ENCODE peak calls at places on chromosomes 2 and 18, in ten cellular contexts. O, E, K, Z, W, I, D, T, J and P are unnamed samples.

GRCh38 chr18:75211721-75212625 is 1.4 kb downstream of the TSHZ1 start:
- DNase-seq in O (no peak), E (peak), K (peak), Z (peak), W (peak), I (peak), D (peak), T (no peak), J (no peak), P (no peak)

GRCh38 chr2:96800762-96801463 is 15.2 kb upstream of the CNNM3 start:
- DNase-seq in O (no peak), E (peak), K (peak), Z (peak), W (peak), I (peak), D (peak), T (no peak), J (peak), P (peak)

GRCh38 chr2:162840598-162841246 is 2.2 kb upstream of the KCNH7 start:
- DNase-seq in O (no peak), E (peak), K (peak), Z (peak), W (no peak), I (peak), D (no peak), T (no peak), J (peak), P (peak)

GRCh38 chr2:233270366-233270765 is 18.9 kb downstream of the ATG16L1 start:
- DNase-seq in O (no peak), E (no peak), K (no peak), Z (no peak), W (peak), I (no peak), D (no peak), T (no peak), J (no peak), P (no peak)

GRCh38 chr2:84071050-84071449 is 388.0 kb downstream of the SUCLG1 start:
- DNase-seq in O (no peak), E (no peak), K (no peak), Z (no peak), W (no peak), I (no peak), D (no peak), T (no peak), J (no peak), P (no peak)

GRCh38 chr2:144277622-144278354 is 242.1 kb downstream of the ZEB2 start:
- DNase-seq in O (no peak), E (no peak), K (no peak), Z (no peak), W (no peak), I (no peak), D (no peak), T (no peak), J (no peak), P (no peak)

GRCh38 chr18:48126240-48126639 is 195.8 kb upstream of the SMAD2 start:
- DNase-seq in O (no peak), E (no peak), K (no peak), Z (no peak), W (no peak), I (no peak), D (no peak), T (no peak), J (no peak), P (no peak)

GRCh38 chr2:198374375-198375072 is 570.1 kb downstream of the PLCL1 start:
- DNase-seq in O (no peak), E (peak), K (peak), Z (peak), W (no peak), I (peak), D (no peak), T (peak), J (peak), P (peak)

GRCh38 chr2:62505109-62505508 is 886 bp downstream of the TMEM17 start:
- DNase-seq in O (no peak), E (no peak), K (peak), Z (peak), W (no peak), I (no peak), D (no peak), T (no peak), J (no peak), P (no peak)

GRCh38 chr2:84924173-84925106 is 19.0 kb downstream of the TMSB10 start:
- DNase-seq in O (no peak), E (peak), K (peak), Z (peak), W (no peak), I (peak), D (peak), T (no peak), J (peak), P (no peak)

GRCh38 chr2:49289711-49290110 is 135.4 kb upstream of the FSHR start:
- DNase-seq in O (no peak), E (no peak), K (no peak), Z (no peak), W (no peak), I (no peak), D (no peak), T (no peak), J (no peak), P (no peak)

GRCh38 chr2:196331143-196331542 is 159.8 kb upstream of the STK17B start:
- DNase-seq in O (no peak), E (peak), K (peak), Z (peak), W (no peak), I (peak), D (no peak), T (no peak), J (no peak), P (peak)

GRCh38 chr2:203811491-203812221 is 55.9 kb upstream of the CTLA4 start:
- DNase-seq in O (peak), E (peak), K (peak), Z (peak), W (peak), I (peak), D (peak), T (peak), J (no peak), P (peak)

GRCh38 chr2:27029051-27029450 is 3.7 kb upstream of the TMEM214 start:
- DNase-seq in O (no peak), E (no peak), K (no peak), Z (no peak), W (no peak), I (no peak), D (peak), T (no peak), J (no peak), P (no peak)

GRCh38 chr18:10329116-10329515 is 125.3 kb upstream of the APCDD1 start:
- DNase-seq in O (no peak), E (peak), K (peak), Z (no peak), W (no peak), I (no peak), D (no peak), T (no peak), J (no peak), P (peak)

GRCh38 chr2:10764101-10764785 is 42.8 kb downstream of the ATP6V1C2 start:
- DNase-seq in O (no peak), E (no peak), K (no peak), Z (no peak), W (no peak), I (no peak), D (peak), T (no peak), J (no peak), P (no peak)

GRCh38 chr2:172285010-172285621 is 142.3 kb upstream of the ITGA6 start:
- DNase-seq in O (no peak), E (peak), K (peak), Z (no peak), W (no peak), I (no peak), D (no peak), T (peak), J (no peak), P (peak)

GRCh38 chr2:208252766-208253492 is 1.9 kb downstream of the IDH1 start:
- DNase-seq in O (no peak), E (peak), K (no peak), Z (peak), W (no peak), I (no peak), D (no peak), T (no peak), J (no peak), P (no peak)

GRCh38 chr18:902179-902718 is 2.4 kb upstream of the ADCYAP1 start:
- DNase-seq in O (no peak), E (peak), K (peak), Z (no peak), W (no peak), I (no peak), D (no peak), T (no peak), J (no peak), P (no peak)

GRCh38 chr2:157246212-157247067 is 11.1 kb upstream of the GALNT5 start:
- DNase-seq in O (no peak), E (peak), K (peak), Z (peak), W (no peak), I (no peak), D (no peak), T (peak), J (peak), P (peak)

GRCh38 chr2:23385351-23385747 is 370 bp downstream of the KLHL29 start:
- DNase-seq in O (no peak), E (peak), K (peak), Z (peak), W (no peak), I (peak), D (peak), T (no peak), J (no peak), P (no peak)

GRCh38 chr18:8375269-8375668 is 234.0 kb upstream of the RAB12 start:
- DNase-seq in O (no peak), E (no peak), K (no peak), Z (no peak), W (no peak), I (no peak), D (no peak), T (no peak), J (no peak), P (no peak)

GRCh38 chr2:113851640-113852039 is 38.2 kb upstream of the ACTR3 start:
- DNase-seq in O (no peak), E (peak), K (peak), Z (no peak), W (no peak), I (no peak), D (no peak), T (no peak), J (no peak), P (no peak)

GRCh38 chr2:226799976-226800940 is 638 bp upstream of the IRS1 start:
- DNase-seq in O (no peak), E (peak), K (peak), Z (peak), W (no peak), I (peak), D (peak), T (no peak), J (no peak), P (no peak)

DNA sequence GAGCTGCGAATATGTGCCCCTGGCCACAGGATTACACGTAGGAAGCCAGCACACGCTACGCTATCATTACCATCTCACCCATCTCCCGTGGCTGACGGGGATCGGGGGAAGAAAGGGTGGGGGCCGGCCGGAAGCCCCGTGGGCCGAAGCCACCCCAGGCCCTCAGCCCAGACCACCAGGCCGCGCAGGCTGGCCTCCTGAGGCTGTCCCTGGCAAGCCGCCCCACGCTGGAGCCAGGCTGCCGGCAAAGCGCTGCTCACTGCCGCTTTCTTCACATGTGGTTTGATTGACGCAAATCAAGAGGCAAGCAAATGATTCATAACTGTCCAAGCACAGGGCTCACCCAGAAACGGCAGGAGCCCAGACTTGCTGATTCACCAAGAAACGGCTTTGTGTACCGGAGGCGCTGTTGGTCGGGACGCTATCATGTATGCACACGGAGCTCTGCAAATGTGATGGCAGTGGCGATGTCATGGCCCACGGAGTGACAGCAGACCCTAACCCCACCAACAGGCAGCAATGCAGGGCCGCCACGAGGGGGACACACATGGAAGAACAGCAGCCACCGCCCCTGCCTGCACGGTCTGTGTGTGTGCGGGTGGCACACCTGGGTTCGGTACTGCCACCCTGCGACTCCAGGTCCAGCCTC is 125.7 kb downstream of the HDAC4 start:
- DNase-seq in O (peak), E (peak), K (peak), Z (peak), W (peak), I (peak), D (peak), T (peak), J (no peak), P (peak)
- H3K4me3 ChIP-seq in O (peak), E (peak), K (peak), Z (peak), W (peak), I (peak), D (peak), T (peak), J (no peak), P (no peak)

GRCh38 chr2:38074047-38074774 is 1.7 kb downstream of the CYP1B1 start:
- DNase-seq in O (no peak), E (peak), K (peak), Z (peak), W (no peak), I (no peak), D (no peak), T (no peak), J (no peak), P (no peak)

GRCh38 chr2:38073211-38074005 is 2.5 kb downstream of the CYP1B1 start:
- DNase-seq in O (no peak), E (peak), K (no peak), Z (peak), W (no peak), I (no peak), D (no peak), T (no peak), J (no peak), P (no peak)

GRCh38 chr2:38076250-38076709 is 329 bp upstream of the CYP1B1 start:
- DNase-seq in O (no peak), E (peak), K (peak), Z (peak), W (no peak), I (peak), D (peak), T (no peak), J (no peak), P (peak)

GRCh38 chr2:38075436-38076249 is at the start of gene CYP1B1:
- DNase-seq in O (no peak), E (peak), K (peak), Z (no peak), W (no peak), I (no peak), D (peak), T (no peak), J (no peak), P (no peak)

GRCh38 chr2:38074775-38075435 is 1.0 kb downstream of the CYP1B1 start:
- DNase-seq in O (no peak), E (peak), K (peak), Z (peak), W (no peak), I (no peak), D (no peak), T (no peak), J (no peak), P (no peak)
- H3K4me3 ChIP-seq in O (peak), E (peak), K (peak), Z (peak), W (no peak), I (peak), D (peak), T (peak), J (no peak), P (peak)

GRCh38 chr2:174970092-174970491 is 35.1 kb downstream of the CHN1 start:
- DNase-seq in O (no peak), E (peak), K (peak), Z (no peak), W (no peak), I (no peak), D (no peak), T (no peak), J (no peak), P (no peak)

GRCh38 chr2:174967086-174967485 is 38.1 kb downstream of the CHN1 start:
- DNase-seq in O (no peak), E (no peak), K (no peak), Z (no peak), W (no peak), I (no peak), D (no peak), T (no peak), J (no peak), P (no peak)

GRCh38 chr2:174967693-174968260 is 37.4 kb downstream of the CHN1 start:
- DNase-seq in O (no peak), E (peak), K (no peak), Z (no peak), W (no peak), I (no peak), D (no peak), T (no peak), J (no peak), P (no peak)

GRCh38 chr2:174971868-174972781 is 33.1 kb downstream of the CHN1 start:
- DNase-seq in O (no peak), E (peak), K (peak), Z (peak), W (no peak), I (peak), D (no peak), T (no peak), J (no peak), P (no peak)

GRCh38 chr2:174969091-174969734 is 36.0 kb downstream of the CHN1 start:
- DNase-seq in O (no peak), E (no peak), K (no peak), Z (no peak), W (no peak), I (no peak), D (no peak), T (no peak), J (no peak), P (no peak)
- H3K4me3 ChIP-seq in O (no peak), E (no peak), K (no peak), Z (no peak), W (no peak), I (no peak), D (no peak), T (no peak), J (no peak), P (no peak)

DNA sequence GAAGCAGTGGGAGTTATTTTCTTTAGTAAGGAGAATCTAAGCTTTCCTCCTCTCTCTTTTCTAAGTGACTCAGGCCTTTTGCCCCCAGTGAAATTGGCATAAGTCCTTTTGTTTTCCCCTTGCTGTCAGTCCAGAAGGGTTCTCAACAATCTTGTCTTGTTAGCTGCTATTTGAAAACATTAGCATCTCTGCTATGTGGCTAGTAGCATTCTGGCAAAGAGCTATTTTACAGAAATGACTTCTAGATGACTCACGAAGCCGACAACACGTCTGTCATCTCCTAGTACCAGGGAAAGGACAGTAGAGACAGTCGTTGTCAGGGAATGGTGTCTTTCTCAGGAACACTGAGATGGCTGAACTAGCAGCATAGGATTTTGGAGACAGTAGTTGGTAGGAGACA is 14.7 kb downstream of the SMARCAL1 start:
- DNase-seq in O (no peak), E (peak), K (peak), Z (no peak), W (no peak), I (no peak), D (no peak), T (peak), J (no peak), P (peak)
- H3K4me3 ChIP-seq in O (no peak), E (no peak), K (no peak), Z (no peak), W (no peak), I (no peak), D (no peak), T (no peak), J (no peak), P (no peak)

DNA sequence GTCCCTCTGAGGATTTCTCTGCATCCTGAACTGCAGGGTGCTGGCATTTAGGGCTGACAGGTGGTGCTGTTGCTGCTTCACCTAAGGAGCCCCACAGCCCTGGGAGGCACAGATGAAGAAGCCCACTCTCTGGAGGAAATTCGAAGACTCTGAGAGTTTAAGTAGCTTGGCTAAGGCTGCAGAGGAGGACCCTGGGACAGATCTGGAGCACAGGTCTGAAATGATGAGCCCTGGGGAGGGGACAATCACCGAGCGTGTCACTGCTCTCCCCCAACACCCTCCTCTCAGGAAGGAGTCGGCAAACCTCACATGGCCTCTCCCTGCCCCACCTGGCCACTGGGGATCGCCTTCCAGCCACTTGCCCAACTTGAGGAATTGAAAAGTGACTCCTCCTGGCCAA is 18.6 kb downstream of the CYP27C1 start:
- DNase-seq in O (no peak), E (no peak), K (no peak), Z (no peak), W (no peak), I (no peak), D (no peak), T (no peak), J (no peak), P (no peak)
- H3K4me3 ChIP-seq in O (no peak), E (no peak), K (no peak), Z (no peak), W (no peak), I (no peak), D (no peak), T (no peak), J (no peak), P (no peak)

GRCh38 chr2:47219970-47220369 is 64.9 kb upstream of the STPG4 start:
- DNase-seq in O (no peak), E (no peak), K (no peak), Z (no peak), W (no peak), I (no peak), D (peak), T (no peak), J (no peak), P (no peak)
- H3K4me3 ChIP-seq in O (no peak), E (no peak), K (no peak), Z (no peak), W (no peak), I (no peak), D (no peak), T (no peak), J (no peak), P (no peak)

GRCh38 chr2:66580343-66580954 is 145.5 kb downstream of the MEIS1 start:
- DNase-seq in O (no peak), E (no peak), K (no peak), Z (no peak), W (no peak), I (no peak), D (no peak), T (no peak), J (no peak), P (no peak)
- H3K4me3 ChIP-seq in O (peak), E (peak), K (peak), Z (no peak), W (no peak), I (peak), D (peak), T (peak), J (no peak), P (peak)

DNA sequence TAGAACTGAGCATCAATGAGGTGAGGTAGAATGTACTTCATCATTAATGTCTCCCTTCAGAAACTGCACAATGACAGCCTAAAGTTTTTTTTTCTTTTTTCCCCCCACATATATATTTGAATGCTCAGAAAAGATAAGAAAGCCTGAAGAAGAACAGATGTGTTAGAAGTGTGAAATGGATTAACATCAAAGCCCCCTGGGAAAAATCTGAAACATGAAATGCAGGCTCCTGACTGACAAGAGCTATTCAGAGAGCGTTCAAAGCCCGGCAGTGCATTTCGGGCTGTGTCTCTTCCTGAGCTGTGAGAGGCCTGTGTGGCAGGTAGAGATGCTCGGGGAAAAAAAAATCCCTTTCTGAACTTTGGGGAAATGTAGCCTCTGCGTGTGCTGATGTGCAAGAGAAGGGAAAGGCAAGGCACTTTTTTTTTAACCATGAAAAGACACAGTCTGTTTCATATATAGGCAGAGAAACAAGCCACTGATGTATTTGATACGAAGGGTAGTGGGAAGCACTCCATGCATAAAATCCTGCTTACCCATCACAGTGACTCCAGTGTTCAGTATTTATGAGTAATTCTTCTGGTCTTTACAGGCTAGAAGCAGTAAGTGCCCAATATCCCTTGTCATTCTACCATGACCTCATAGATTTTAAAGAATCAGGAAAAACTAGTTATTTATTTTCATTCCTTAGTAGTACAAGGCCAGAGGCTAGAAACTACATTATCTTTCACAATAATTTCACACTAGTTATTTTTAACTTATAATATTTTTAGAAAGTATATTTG is 1574.2 kb upstream of the PIK3C3 start:
- DNase-seq in O (no peak), E (peak), K (peak), Z (no peak), W (no peak), I (no peak), D (no peak), T (no peak), J (no peak), P (peak)
- H3K4me3 ChIP-seq in O (no peak), E (no peak), K (no peak), Z (no peak), W (no peak), I (no peak), D (no peak), T (no peak), J (no peak), P (no peak)